ENCODE peak calls at places on chromosomes 7 and 10, in five cellular contexts. C, F, A, X and H are unnamed samples.

GRCh38 chr7:73644887-73645286 is 20.6 kb upstream of the MLXIPL start:
- DNase-seq in A (no peak), C (no peak), F (no peak), X (no peak), H (no peak)

GRCh38 chr7:90433221-90433620 is 30.0 kb downstream of the CLDN12 start:
- DNase-seq in X (no peak), F (no peak), C (no peak), A (no peak), H (no peak)

GRCh38 chr7:69598081-69598486 is at the start of gene AUTS2:
- DNase-seq in A (peak), X (peak), F (peak), C (peak), H (peak)

GRCh38 chr7:55127622-55128081 is 108.8 kb downstream of the EGFR start:
- DNase-seq in X (no peak), C (no peak), A (no peak), F (no peak), H (no peak)

GRCh38 chr7:22576941-22577927 is 77.2 kb upstream of the STEAP1B start:
- DNase-seq in C (peak), X (no peak), F (no peak), A (no peak), H (no peak)

GRCh38 chr7:85554294-85554877 is 367.5 kb upstream of the SEMA3D start:
- DNase-seq in A (peak), X (no peak), F (no peak), C (peak), H (no peak)

GRCh38 chr10:87861953-87862643 is 1.2 kb downstream of the KLLN start:
- DNase-seq in X (peak), C (peak), F (peak), A (peak), H (peak)

GRCh38 chr7:50667338-50667737 is 102.1 kb upstream of the DDC start:
- DNase-seq in C (no peak), A (no peak), F (no peak), X (no peak), H (no peak)

GRCh38 chr7:8418627-8419245 is 14.7 kb upstream of the NXPH1 start:
- DNase-seq in C (peak), A (peak), F (no peak), X (peak), H (no peak)

GRCh38 chr7:29478218-29478617 is 85.4 kb upstream of the PRR15 start:
- DNase-seq in X (no peak), F (no peak), C (no peak), A (no peak), H (no peak)

GRCh38 chr7:54839538-54840213 is 80.7 kb upstream of the SEC61G start:
- DNase-seq in A (no peak), F (no peak), X (peak), C (peak), H (no peak)

GRCh38 chr10:77609781-77610272 is 27.8 kb downstream of the KCNMA1 start:
- DNase-seq in F (no peak), X (no peak), A (no peak), C (peak), H (no peak)

GRCh38 chr7:16278167-16278787 is 143.1 kb downstream of the CRPPA start:
- DNase-seq in X (no peak), F (no peak), C (no peak), A (no peak), H (no peak)

GRCh38 chr7:81908220-81908619 is 138.4 kb upstream of the HGF start:
- DNase-seq in C (no peak), F (no peak), X (no peak), A (no peak), H (no peak)